ENCODE peak calls at places on chromosomes 7 and 10, in five cellular contexts. One of them, this sample, is unnamed. For H3K36me3, the result is how much of the 10 kb centered on the place peaks cover.

GRCh38 chr7:107045195-107045960 is 873 bp downstream of the PRKAR2B start:
- DNase-seq in HAP-1: peak
- DNase-seq in gastrocnemius medialis: no peak
- DNase-seq in GM23338: peak
- DNase-seq in heart right ventricle: no peak
- DNase-seq in this sample: no peak

GRCh38 chr7:26813426-26813825 is 51.0 kb downstream of the SKAP2 start:
- DNase-seq in GM23338: no peak
- DNase-seq in HAP-1: peak
- DNase-seq in gastrocnemius medialis: no peak
- DNase-seq in heart right ventricle: no peak
- DNase-seq in this sample: no peak

GRCh38 chr7:29919790-29920189 is 69.8 kb downstream of the SCRN1 start:
- DNase-seq in HAP-1: no peak
- DNase-seq in gastrocnemius medialis: no peak
- DNase-seq in GM23338: no peak
- DNase-seq in heart right ventricle: no peak
- DNase-seq in this sample: no peak

GRCh38 chr10:90871279-90871760 is 454 bp upstream of the RPP30 start:
- DNase-seq in HAP-1: peak
- DNase-seq in GM23338: peak
- DNase-seq in gastrocnemius medialis: peak
- DNase-seq in heart right ventricle: no peak
- DNase-seq in this sample: no peak

GRCh38 chr7:15397159-15397550 is 164.7 kb downstream of the AGMO start:
- DNase-seq in HAP-1: no peak
- DNase-seq in GM23338: no peak
- DNase-seq in gastrocnemius medialis: no peak
- DNase-seq in heart right ventricle: no peak
- DNase-seq in this sample: no peak

GRCh38 chr7:157090485-157091165 is 48.1 kb upstream of the UBE3C start:
- DNase-seq in GM23338: no peak
- DNase-seq in HAP-1: no peak
- DNase-seq in heart right ventricle: no peak
- DNase-seq in gastrocnemius medialis: no peak
- DNase-seq in this sample: peak

GRCh38 chr10:118944959-118945622 is 84.4 kb upstream of the NANOS1 start:
- DNase-seq in HAP-1: no peak
- DNase-seq in GM23338: peak
- DNase-seq in heart right ventricle: no peak
- DNase-seq in gastrocnemius medialis: no peak
- DNase-seq in this sample: no peak

GRCh38 chr10:72935358-72935757 is 19.2 kb downstream of the PLA2G12B start:
- DNase-seq in GM23338: no peak
- DNase-seq in gastrocnemius medialis: no peak
- DNase-seq in heart right ventricle: no peak
- DNase-seq in HAP-1: no peak
- DNase-seq in this sample: no peak

GRCh38 chr7:28017372-28017771 is 163.2 kb downstream of the JAZF1 start:
- DNase-seq in heart right ventricle: no peak
- DNase-seq in GM23338: no peak
- DNase-seq in HAP-1: no peak
- DNase-seq in gastrocnemius medialis: no peak
- DNase-seq in this sample: no peak
- H3K4me3 ChIP-seq in heart right ventricle: no peak
- H3K4me3 ChIP-seq in GM23338: no peak
- H3K4me3 ChIP-seq in HAP-1: no peak
- H3K4me3 ChIP-seq in gastrocnemius medialis: no peak
- H3K4me3 ChIP-seq in this sample: no peak

DNA sequence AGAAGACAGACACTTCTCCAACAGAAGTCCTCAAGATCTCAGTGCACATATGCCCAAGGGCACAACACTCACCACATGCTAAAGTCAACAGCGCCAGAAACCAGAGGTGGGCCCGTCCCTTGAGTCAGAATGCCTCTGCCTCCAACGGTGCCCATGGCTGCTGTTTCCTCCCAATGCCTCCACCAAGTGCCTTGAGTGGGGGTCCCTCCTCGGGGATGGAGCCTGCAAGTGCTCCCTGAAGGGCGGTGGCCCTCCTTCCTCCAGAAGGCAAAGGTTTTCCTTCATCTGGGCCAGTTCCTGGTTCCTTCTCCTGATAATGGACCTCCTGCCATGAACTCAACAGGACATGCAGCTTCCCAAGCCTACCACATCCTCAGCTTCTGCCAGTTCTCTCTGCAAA is 58.5 kb downstream of the TNS3 start:
- DNase-seq in HAP-1: no peak
- DNase-seq in GM23338: no peak
- DNase-seq in heart right ventricle: no peak
- DNase-seq in gastrocnemius medialis: no peak
- DNase-seq in this sample: no peak
- H3K36me3 ChIP-seq in HAP-1: under half
- H3K36me3 ChIP-seq in GM23338: under half
- H3K36me3 ChIP-seq in heart right ventricle: under half
- H3K36me3 ChIP-seq in gastrocnemius medialis: under half
- H3K36me3 ChIP-seq in this sample: under half

GRCh38 chr7:2873686-2874551 is 29.8 kb upstream of the GNA12 start:
- DNase-seq in GM23338: peak
- DNase-seq in gastrocnemius medialis: no peak
- DNase-seq in heart right ventricle: no peak
- DNase-seq in HAP-1: peak
- DNase-seq in this sample: no peak

GRCh38 chr7:2872296-2872874 is 28.3 kb upstream of the GNA12 start:
- DNase-seq in heart right ventricle: no peak
- DNase-seq in GM23338: no peak
- DNase-seq in HAP-1: no peak
- DNase-seq in gastrocnemius medialis: no peak
- DNase-seq in this sample: no peak

GRCh38 chr7:2869981-2870380 is 25.9 kb upstream of the GNA12 start:
- DNase-seq in gastrocnemius medialis: no peak
- DNase-seq in HAP-1: no peak
- DNase-seq in heart right ventricle: no peak
- DNase-seq in GM23338: no peak
- DNase-seq in this sample: no peak

GRCh38 chr7:2873146-2873545 is 29.0 kb upstream of the GNA12 start:
- DNase-seq in heart right ventricle: peak
- DNase-seq in gastrocnemius medialis: no peak
- DNase-seq in GM23338: no peak
- DNase-seq in HAP-1: no peak
- DNase-seq in this sample: no peak

GRCh38 chr7:2870471-2870941 is 26.4 kb upstream of the GNA12 start:
- DNase-seq in gastrocnemius medialis: peak
- DNase-seq in heart right ventricle: peak
- DNase-seq in HAP-1: no peak
- DNase-seq in GM23338: peak
- DNase-seq in this sample: peak
- H3K4me3 ChIP-seq in gastrocnemius medialis: no peak
- H3K4me3 ChIP-seq in heart right ventricle: no peak
- H3K4me3 ChIP-seq in HAP-1: no peak
- H3K4me3 ChIP-seq in GM23338: no peak
- H3K4me3 ChIP-seq in this sample: no peak

DNA sequence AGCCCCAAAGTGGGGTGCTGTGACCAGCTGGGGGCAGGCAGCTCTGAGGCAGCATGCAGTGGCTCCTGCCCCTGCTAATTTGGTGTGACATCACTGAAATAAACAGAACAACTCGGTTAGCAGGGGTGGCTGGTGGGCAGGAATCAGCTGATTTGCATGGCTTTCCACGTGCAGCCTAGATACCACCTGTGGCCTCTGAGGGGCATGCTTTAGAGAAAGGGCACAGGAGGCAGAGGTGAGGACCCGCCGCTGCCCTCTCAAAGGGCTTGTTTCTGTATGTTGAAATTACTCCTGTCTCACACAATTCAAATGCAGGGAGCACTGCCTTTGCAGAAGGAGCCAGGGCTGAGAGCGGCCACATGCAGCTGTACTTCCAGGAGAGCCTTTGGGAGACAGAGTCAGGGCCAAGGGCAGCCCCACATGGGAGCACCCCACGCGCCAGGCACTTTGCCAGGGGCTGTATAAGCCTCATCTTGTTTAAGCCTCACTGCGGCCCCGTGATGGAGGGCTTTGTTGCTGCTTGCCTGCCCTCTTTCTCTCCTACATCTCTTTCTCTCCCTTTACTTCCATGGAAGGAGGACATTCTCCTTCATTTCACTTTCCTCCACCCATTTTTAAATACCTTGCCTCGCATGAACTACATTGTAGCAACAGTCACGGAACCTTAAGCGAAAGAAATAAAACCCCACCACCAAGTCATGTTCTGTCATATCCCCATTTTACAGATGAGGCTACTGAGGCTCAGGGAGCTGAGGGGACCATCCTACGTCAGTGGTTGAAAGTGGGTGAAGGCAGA is 137.7 kb downstream of the ZMIZ1 start:
- DNase-seq in GM23338: no peak
- DNase-seq in heart right ventricle: no peak
- DNase-seq in gastrocnemius medialis: no peak
- DNase-seq in HAP-1: no peak
- DNase-seq in this sample: no peak
- H3K36me3 ChIP-seq in GM23338: under half
- H3K36me3 ChIP-seq in heart right ventricle: under half
- H3K36me3 ChIP-seq in gastrocnemius medialis: half or more
- H3K36me3 ChIP-seq in HAP-1: under half
- H3K36me3 ChIP-seq in this sample: half or more

GRCh38 chr7:130492519-130493274 is 812 bp downstream of the MEST start:
- DNase-seq in heart right ventricle: no peak
- DNase-seq in HAP-1: peak
- DNase-seq in GM23338: peak
- DNase-seq in gastrocnemius medialis: no peak
- DNase-seq in this sample: no peak
- H3K4me3 ChIP-seq in heart right ventricle: peak
- H3K4me3 ChIP-seq in HAP-1: peak
- H3K4me3 ChIP-seq in GM23338: peak
- H3K4me3 ChIP-seq in gastrocnemius medialis: peak
- H3K4me3 ChIP-seq in this sample: peak

GRCh38 chr7:5602734-5603133 is 178.7 kb downstream of the RNF216 start:
- DNase-seq in GM23338: no peak
- DNase-seq in HAP-1: no peak
- DNase-seq in heart right ventricle: no peak
- DNase-seq in gastrocnemius medialis: no peak
- DNase-seq in this sample: no peak

GRCh38 chr7:5599543-5600200 is 176.0 kb upstream of the TNRC18 start:
- DNase-seq in HAP-1: no peak
- DNase-seq in gastrocnemius medialis: no peak
- DNase-seq in GM23338: no peak
- DNase-seq in heart right ventricle: no peak
- DNase-seq in this sample: no peak

GRCh38 chr7:5606235-5606634 is 175.2 kb downstream of the RNF216 start:
- DNase-seq in GM23338: no peak
- DNase-seq in gastrocnemius medialis: no peak
- DNase-seq in HAP-1: no peak
- DNase-seq in heart right ventricle: no peak
- DNase-seq in this sample: no peak

GRCh38 chr7:5598769-5599371 is 175.2 kb upstream of the TNRC18 start:
- DNase-seq in gastrocnemius medialis: no peak
- DNase-seq in heart right ventricle: no peak
- DNase-seq in HAP-1: peak
- DNase-seq in GM23338: peak
- DNase-seq in this sample: no peak

DNA sequence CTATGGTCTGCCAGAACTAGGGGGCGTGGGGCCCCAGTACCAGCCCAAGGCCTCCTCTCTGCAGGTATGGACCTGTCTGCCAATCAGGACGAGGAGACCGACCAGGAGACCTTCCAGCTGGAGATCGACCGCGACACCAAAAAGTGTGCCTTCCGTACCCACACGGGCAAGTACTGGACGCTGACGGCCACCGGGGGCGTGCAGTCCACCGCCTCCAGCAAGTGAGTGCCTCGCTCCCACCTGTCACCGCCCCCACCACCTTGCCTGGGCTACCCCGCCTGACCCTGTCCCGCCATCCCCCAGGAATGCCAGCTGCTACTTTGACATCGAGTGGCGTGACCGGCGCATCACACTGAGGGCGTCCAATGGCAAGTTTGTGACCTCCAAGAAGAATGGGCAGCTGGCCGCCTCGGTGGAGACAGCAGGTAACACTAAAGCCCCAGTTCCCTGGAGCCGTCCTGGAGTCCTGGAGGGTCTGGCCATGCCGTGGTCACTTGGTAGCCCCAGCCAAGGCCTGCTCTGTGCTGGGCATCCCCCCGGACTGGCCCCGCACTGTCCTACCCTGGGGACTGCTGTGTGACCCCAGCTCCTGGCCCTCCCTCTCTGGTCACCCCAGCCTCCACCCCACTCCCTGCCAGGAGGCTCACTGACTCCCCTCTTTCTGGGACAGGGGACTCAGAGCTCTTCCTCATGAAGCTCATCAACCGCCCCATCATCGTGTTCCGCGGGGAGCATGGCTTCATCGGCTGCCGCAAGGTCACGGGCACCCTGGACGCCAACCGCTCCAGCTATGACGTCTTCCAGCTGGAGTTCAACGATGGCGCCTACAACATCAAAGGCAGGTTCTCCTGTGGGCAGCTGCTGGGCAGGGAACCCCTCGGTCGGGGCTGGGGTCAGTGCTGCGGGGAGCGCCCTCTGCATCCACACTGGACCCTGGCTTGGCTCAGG is 178.0 kb downstream of the RNF216 start:
- DNase-seq in HAP-1: no peak
- DNase-seq in gastrocnemius medialis: no peak
- DNase-seq in heart right ventricle: no peak
- DNase-seq in GM23338: peak
- DNase-seq in this sample: no peak
- H3K36me3 ChIP-seq in HAP-1: under half
- H3K36me3 ChIP-seq in gastrocnemius medialis: under half
- H3K36me3 ChIP-seq in heart right ventricle: under half
- H3K36me3 ChIP-seq in GM23338: under half
- H3K36me3 ChIP-seq in this sample: under half

GRCh38 chr7:92751902-92752901 is 84.2 kb downstream of the CDK6 start:
- DNase-seq in HAP-1: no peak
- DNase-seq in heart right ventricle: no peak
- DNase-seq in gastrocnemius medialis: no peak
- DNase-seq in GM23338: no peak
- DNase-seq in this sample: no peak
- H3K4me3 ChIP-seq in HAP-1: no peak
- H3K4me3 ChIP-seq in heart right ventricle: no peak
- H3K4me3 ChIP-seq in gastrocnemius medialis: no peak
- H3K4me3 ChIP-seq in GM23338: no peak
- H3K4me3 ChIP-seq in this sample: no peak

DNA sequence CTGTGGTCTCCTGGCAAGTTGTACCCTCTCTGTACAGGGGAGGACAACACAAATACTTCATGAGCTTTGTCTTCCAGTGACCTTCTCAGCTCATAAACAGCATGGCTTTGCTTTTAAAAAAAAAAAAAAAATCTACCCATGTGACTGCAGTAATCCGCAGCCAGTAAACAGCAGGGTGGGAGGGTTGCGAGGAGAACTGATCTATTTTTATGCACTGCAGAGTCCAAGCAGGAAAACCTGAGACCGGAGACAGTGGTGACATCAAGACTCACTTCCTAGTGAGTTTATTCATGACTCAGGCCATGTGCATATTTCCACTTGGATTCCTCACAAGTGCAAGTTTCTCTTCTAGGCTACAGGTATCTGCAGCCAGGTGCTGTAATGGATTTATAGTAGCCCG is 127.9 kb downstream of the NRF1 start:
- DNase-seq in GM23338: no peak
- DNase-seq in gastrocnemius medialis: peak
- DNase-seq in HAP-1: no peak
- DNase-seq in heart right ventricle: no peak
- DNase-seq in this sample: no peak
- H3K36me3 ChIP-seq in GM23338: under half
- H3K36me3 ChIP-seq in gastrocnemius medialis: under half
- H3K36me3 ChIP-seq in HAP-1: under half
- H3K36me3 ChIP-seq in heart right ventricle: under half
- H3K36me3 ChIP-seq in this sample: half or more